ENCODE peak calls at places on chromosome 14, in four cellular contexts. I is GM23338, Z is keratinocyte, E is IMR-90. B is an unnamed sample. For H3K4me1, the result is how much of the 10 kb centered on the place peaks cover.

GRCh38 chr14:70257526-70257925 is 68.8 kb upstream of the SLC8A3 start:
- DNase-seq in Z (no peak), I (peak), E (no peak), B (peak)

GRCh38 chr14:26917086-26917485 is 319.3 kb upstream of the NOVA1 start:
- DNase-seq in E (peak), I (peak), Z (no peak), B (peak)

GRCh38 chr14:87152701-87153100 is 840.3 kb downstream of the GALC start:
- DNase-seq in I (no peak), Z (no peak), E (no peak), B (no peak)

GRCh38 chr14:75141967-75142366 is 15.1 kb upstream of the NEK9 start:
- DNase-seq in Z (no peak), E (peak), I (peak), B (peak)

GRCh38 chr14:57559561-57559960 is 65.9 kb upstream of the CCDC198 start:
- DNase-seq in Z (no peak), E (no peak), I (no peak), B (no peak)

GRCh38 chr14:85991156-85991555 is 461.2 kb downstream of the FLRT2 start:
- DNase-seq in E (peak), I (no peak), Z (no peak), B (no peak)

GRCh38 chr14:30015471-30015870 is 87.8 kb upstream of the PRKD1 start:
- DNase-seq in E (peak), Z (no peak), I (no peak), B (no peak)

GRCh38 chr14:68377459-68377858 is 415.4 kb downstream of the ZFP36L1 start:
- DNase-seq in Z (no peak), I (no peak), E (peak), B (no peak)

GRCh38 chr14:26766726-26767125 is 168.9 kb upstream of the NOVA1 start:
- DNase-seq in I (no peak), E (no peak), Z (no peak), B (no peak)

GRCh38 chr14:53539489-53540126 is 386.5 kb upstream of the DDHD1 start:
- DNase-seq in I (peak), Z (peak), E (peak), B (peak)

GRCh38 chr14:99003646-99004045 is 268.4 kb downstream of the BCL11B start:
- DNase-seq in Z (no peak), I (no peak), E (no peak), B (no peak)

GRCh38 chr14:48814562-48814961 is 771.6 kb downstream of the RPS29 start:
- DNase-seq in E (no peak), Z (no peak), I (peak), B (peak)

GRCh38 chr14:73455294-73455693 is 3.1 kb downstream of the NUMB start:
- DNase-seq in E (no peak), Z (no peak), I (no peak), B (peak)

GRCh38 chr14:104659146-104659545 is 30.3 kb upstream of the INF2 start:
- DNase-seq in E (no peak), I (no peak), Z (no peak), B (no peak)

DNA sequence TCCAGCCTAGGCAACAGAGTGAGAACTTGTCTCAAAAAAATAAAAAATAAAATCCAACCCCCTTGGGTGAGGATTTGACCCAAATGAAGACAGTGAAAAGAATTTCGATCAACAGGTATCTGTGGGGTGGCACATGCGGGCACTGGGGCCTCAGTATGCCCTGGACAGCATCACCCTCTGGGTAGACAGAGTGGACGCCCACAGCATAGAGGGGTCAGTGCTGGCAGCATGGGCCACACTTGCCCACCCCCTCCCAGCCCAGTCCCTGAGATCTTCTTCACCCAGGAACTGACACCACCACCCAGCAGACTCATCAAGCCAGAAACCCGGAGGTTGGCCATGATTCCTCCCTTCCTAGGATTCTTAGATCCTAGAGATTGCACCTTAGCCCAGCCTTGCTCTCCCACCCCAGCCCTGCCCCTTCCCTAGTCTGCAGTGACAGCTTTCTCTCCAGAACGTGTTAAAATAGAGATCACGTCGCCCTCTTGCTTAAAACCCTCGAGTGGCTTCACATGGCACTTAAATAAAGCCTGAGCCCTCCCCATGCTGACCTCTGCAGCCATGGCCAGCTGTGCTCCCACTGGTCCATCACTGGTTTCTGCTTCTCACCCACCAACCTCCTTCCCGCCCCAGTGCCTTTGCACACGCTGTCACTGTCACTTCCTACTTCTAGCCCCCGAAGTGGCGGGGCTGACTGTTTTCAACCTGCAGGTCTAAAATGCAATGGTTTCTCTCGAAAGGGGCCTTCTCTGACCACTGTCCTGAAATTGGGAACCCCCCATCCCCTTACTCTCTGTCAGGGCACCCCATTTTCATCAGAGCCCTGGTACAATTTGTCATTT is 26.2 kb upstream of the DYNC1H1 start:
- DNase-seq in I (no peak), E (no peak), Z (no peak), B (no peak)
- TF ChIP-seq CTCF in I (no peak), E (no peak), Z (no peak), B (no peak)

GRCh38 chr14:35534130-35534883 is at the start of gene INSM2:
- DNase-seq in E (peak), I (peak), Z (no peak), B (peak)

GRCh38 chr14:35533357-35534129 is 421 bp upstream of the INSM2 start:
- DNase-seq in I (peak), Z (no peak), E (peak), B (peak)

GRCh38 chr14:35534884-35535793 is 1.2 kb downstream of the INSM2 start:
- DNase-seq in Z (no peak), E (peak), I (peak), B (peak)

GRCh38 chr14:35532783-35533356 is 1.1 kb upstream of the INSM2 start:
- DNase-seq in E (no peak), Z (no peak), I (no peak), B (no peak)

GRCh38 chr14:35531960-35532747 is 1.8 kb upstream of the INSM2 start:
- DNase-seq in I (no peak), E (no peak), Z (no peak), B (no peak)
- H3K4me1 ChIP-seq in I (under half), E (under half), Z (under half), B (under half)

GRCh38 chr14:66379116-66379515 is 107.1 kb upstream of the CCDC196 start:
- DNase-seq in Z (peak), I (no peak), E (no peak), B (no peak)

GRCh38 chr14:66383771-66384170 is 102.4 kb upstream of the CCDC196 start:
- DNase-seq in E (no peak), Z (no peak), I (peak), B (no peak)

GRCh38 chr14:66381765-66382164 is 104.4 kb upstream of the CCDC196 start:
- DNase-seq in I (no peak), Z (no peak), E (no peak), B (no peak)

GRCh38 chr14:66380143-66380542 is 106.0 kb upstream of the CCDC196 start:
- DNase-seq in E (no peak), I (no peak), Z (no peak), B (no peak)

GRCh38 chr14:66383271-66383670 is 102.9 kb upstream of the CCDC196 start:
- DNase-seq in E (no peak), I (no peak), Z (no peak), B (peak)
- TF ChIP-seq CTCF in E (no peak), I (no peak), Z (no peak), B (no peak)

GRCh38 chr14:22526744-22527143 is 62.3 kb downstream of the DAD1 start:
- DNase-seq in Z (no peak), I (no peak), E (no peak), B (no peak)
- H3K4me1 ChIP-seq in Z (under half), I (under half), E (under half), B (under half)

GRCh38 chr14:55532645-55533309 is 47.2 kb upstream of the KTN1 start:
- DNase-seq in E (no peak), Z (no peak), I (peak), B (peak)
- TF ChIP-seq CTCF in E (no peak), Z (no peak), I (peak), B (peak)

DNA sequence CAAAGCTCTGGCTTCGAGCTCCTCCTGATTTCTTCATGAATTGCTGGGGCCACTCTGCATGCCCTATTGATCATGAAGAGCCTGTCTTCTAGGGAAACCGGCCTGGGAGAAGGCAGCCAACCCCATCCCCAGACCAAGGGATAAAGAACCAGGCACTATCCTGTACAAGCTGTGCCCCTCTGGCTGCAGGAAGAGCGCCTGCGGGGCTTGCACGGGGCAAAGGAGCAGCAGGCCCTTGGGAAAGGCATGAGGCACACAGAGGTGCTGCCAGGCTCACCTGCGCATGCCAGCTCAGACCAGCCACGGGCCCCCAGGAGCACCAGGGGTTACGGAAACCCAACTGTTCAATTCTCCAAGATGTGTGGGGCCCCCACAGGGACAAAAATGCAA is 2.1 kb downstream of the ITPK1 start:
- DNase-seq in I (peak), E (no peak), Z (no peak), B (no peak)
- H3K4me1 ChIP-seq in I (under half), E (under half), Z (under half), B (under half)

GRCh38 chr14:39036760-39037159 is 66.3 kb downstream of the SEC23A start:
- DNase-seq in E (no peak), I (no peak), Z (no peak), B (no peak)

GRCh38 chr14:39033371-39033770 is 69.7 kb downstream of the SEC23A start:
- DNase-seq in Z (no peak), I (no peak), E (peak), B (no peak)

GRCh38 chr14:39035336-39035735 is 67.7 kb downstream of the SEC23A start:
- DNase-seq in E (no peak), I (no peak), Z (no peak), B (no peak)

GRCh38 chr14:39038542-39038941 is 64.5 kb downstream of the SEC23A start:
- DNase-seq in Z (no peak), I (no peak), E (no peak), B (no peak)

DNA sequence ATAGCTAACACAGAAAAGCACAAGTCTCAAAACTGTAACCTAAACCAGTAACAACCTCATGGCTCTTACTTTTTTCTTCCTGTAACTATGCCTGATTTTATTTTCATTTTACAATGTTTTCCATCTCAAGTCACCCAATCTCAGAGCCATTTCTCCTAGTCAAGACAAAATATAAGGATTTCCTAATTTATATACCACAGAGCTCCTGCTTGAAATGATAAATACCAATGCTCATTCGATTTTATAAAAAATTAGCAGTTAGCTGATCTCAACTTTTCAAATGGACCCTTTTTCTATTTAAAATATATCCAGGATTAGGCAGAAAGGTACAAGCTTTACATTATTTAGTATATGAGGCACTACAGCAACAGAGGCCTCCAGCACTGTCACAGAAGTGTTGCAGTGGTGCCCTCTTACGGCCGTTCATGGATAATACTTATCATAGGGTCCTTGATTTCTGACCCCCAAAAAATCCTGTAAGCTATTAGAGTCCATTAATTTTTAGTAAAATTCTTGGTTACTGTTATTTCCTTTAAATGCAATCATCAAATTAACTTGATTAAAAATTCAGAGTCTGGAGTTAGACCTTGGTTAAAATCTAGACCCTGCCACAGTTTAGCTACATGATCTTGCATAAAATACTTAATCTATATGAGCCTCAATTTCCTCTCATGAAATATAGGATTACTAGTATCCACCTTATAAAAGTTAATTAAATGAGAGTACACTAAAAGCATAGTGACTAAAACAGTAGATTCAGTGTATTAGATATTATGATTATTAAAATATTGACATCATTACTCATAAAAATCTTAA is 68.3 kb downstream of the SEC23A start:
- DNase-seq in I (peak), E (no peak), Z (no peak), B (peak)
- TF ChIP-seq CTCF in I (peak), E (peak), Z (no peak), B (peak)

DNA sequence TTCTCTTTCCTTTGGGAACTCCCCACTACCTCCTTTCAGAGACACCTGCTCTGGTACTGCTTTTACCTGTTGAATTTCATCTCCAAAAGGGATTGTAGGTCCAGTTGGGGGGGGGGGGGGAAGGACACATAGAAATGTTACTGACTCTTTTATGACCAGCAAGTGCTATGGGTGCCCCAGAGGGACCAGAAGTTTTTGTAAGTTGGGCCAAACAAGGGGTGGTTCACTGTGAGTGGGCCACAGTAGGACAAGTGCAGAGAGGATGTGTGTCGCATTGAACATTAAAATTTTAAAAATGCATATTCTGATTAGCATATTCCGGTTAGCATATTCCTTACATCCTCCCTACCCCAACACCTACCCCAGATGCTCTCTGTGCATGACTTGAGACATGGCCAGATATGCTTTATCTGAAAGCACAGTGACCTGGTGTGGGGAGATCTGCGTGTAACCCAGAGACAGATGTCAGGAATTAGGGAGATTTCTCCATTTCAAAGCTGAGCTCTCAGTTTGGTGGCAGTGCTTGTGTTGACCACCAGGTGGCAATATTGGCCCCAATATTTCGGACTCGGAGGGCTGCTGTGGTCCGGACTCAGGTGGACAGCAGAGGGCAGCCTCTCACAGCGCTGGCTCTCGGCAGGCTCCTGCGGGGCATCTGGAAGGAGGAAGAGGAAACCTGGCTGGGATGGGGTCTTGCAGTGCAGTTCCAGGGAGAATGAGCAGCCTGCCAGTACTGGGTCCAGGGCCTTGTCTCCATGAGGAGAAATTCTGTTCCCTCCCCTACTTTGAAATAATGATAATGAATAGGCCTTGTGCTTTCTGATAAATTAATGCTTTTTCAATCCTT is 1.6 kb upstream of the CEBPE start:
- DNase-seq in I (peak), Z (no peak), E (peak), B (peak)
- H3K4me1 ChIP-seq in I (under half), Z (under half), E (under half), B (under half)

DNA sequence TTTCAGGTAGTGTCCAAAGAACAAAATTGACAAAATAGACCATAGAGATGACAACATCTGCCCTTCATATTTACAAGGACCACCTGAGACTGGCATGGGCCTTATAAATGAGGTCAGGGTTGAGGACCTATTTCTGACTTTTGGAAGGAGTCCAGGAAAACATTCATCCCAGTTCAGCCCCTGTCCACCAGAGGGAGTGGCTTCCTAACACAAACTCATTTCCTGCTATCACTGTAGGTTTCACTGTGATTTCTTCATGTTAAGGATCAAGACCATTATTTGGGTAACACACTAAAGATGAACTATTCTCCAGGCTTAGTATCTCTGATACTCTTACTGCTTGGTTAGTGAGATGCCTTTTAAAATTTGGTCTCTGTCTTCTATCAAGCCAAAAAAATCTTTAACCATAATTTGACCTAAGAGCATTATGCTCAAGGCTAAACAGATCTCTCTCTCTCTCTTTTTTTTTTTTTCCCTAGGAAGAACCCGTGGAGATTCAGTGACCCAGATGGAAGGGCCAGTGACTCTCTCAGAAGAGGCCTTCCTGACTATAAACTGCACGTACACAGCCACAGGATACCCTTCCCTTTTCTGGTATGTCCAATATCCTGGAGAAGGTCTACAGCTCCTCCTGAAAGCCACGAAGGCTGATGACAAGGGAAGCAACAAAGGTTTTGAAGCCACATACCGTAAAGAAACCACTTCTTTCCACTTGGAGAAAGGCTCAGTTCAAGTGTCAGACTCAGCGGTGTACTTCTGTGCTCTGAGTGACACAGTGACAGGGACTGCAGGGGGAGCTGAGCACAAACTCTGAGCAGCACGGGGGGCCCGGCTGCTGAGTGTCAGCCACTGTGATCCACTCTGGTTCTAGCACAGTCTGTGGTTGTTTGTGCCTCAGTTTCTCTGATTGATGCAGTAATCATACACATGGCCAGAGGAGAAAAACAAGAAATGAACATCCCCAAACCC is 267.6 kb upstream of the OR4E1 start:
- DNase-seq in E (peak), Z (no peak), I (peak), B (peak)
- TF ChIP-seq CTCF in E (peak), Z (peak), I (peak), B (peak)